ENCODE peak calls at places on chromosome 21, in eight cellular contexts. Y is dorsolateral prefrontal cortex, M is GM12864, A is astrocyte of the spinal cord, D is skeletal muscle cell, X is bronchial epithelial cell, W is psoas muscle, E is K562. P is an unnamed sample.

GRCh38 chr21:39441502-39442475 is 3.8 kb downstream of the LCA5L start:
- DNase-seq in Y (no peak), M (peak; percentile 21), A (peak; percentile 51), D (no peak), X (peak; percentile 50), W (no peak), E (peak; percentile 71), P (peak; percentile 66)

GRCh38 chr21:34807881-34808568 is 139.2 kb downstream of the CLIC6 start:
- DNase-seq in Y (no peak), M (no peak), A (peak; percentile 93), D (peak; percentile 93), X (peak; percentile 97), W (no peak), E (no peak), P (peak; percentile 97)

GRCh38 chr21:28540514-28540913 is 452.2 kb downstream of the LTN1 start:
- DNase-seq in Y (no peak), M (no peak), A (peak; percentile 67), D (no peak), X (peak; percentile 79), W (no peak), E (no peak), P (peak; percentile 84)

GRCh38 chr21:44737706-44738354 is 26.5 kb upstream of the TSPEAR start:
- DNase-seq in Y (no peak), M (no peak), A (peak; percentile 62), D (no peak), X (no peak), W (no peak), E (no peak), P (peak; percentile 49)

GRCh38 chr21:35198004-35198403 is 148.9 kb upstream of the RUNX1 start:
- DNase-seq in Y (no peak), M (no peak), A (peak; percentile 90), D (peak; percentile 95), X (peak; percentile 99), W (no peak), E (no peak), P (peak; percentile 99)

GRCh38 chr21:34807146-34807880 is 138.5 kb downstream of the CLIC6 start:
- DNase-seq in Y (no peak), M (peak; percentile 19), A (peak; percentile 96), D (peak; percentile 88), X (peak; percentile 99), W (no peak), E (no peak), P (peak; percentile 93)

GRCh38 chr21:28069446-28069845 is 923.2 kb downstream of the LTN1 start:
- DNase-seq in Y (no peak), M (no peak), A (peak; percentile 56), D (peak; percentile 55), X (peak; percentile 14), W (no peak), E (no peak), P (peak; percentile 98)

GRCh38 chr21:35927262-35927661 is 133.1 kb downstream of the SETD4 start:
- DNase-seq in Y (no peak), M (no peak), A (no peak), D (no peak), X (no peak), W (no peak), E (no peak), P (no peak)

GRCh38 chr21:44836666-44837471 is 19.0 kb upstream of the SUMO3 start:
- DNase-seq in Y (peak; percentile 26), M (no peak), A (no peak), D (peak; percentile 19), X (peak; percentile 29), W (peak; percentile 45), E (peak; percentile 76), P (peak; percentile 25)

GRCh38 chr21:33029975-33030461 is 4.3 kb downstream of the OLIG2 start:
- DNase-seq in Y (no peak), M (no peak), A (no peak), D (no peak), X (no peak), W (no peak), E (no peak), P (no peak)

GRCh38 chr21:19122371-19122770 is 718.8 kb upstream of the TMPRSS15 start:
- DNase-seq in Y (no peak), M (no peak), A (no peak), D (no peak), X (no peak), W (no peak), E (no peak), P (no peak)

GRCh38 chr21:14480601-14481000 is 65.5 kb downstream of the SAMSN1 start:
- DNase-seq in Y (no peak), M (no peak), A (no peak), D (no peak), X (peak; percentile 56), W (no peak), E (no peak), P (peak; percentile 1)

GRCh38 chr21:34594566-34595234 is 20.2 kb downstream of the RCAN1 start:
- DNase-seq in Y (no peak), M (no peak), A (no peak), D (no peak), X (no peak), W (no peak), E (no peak), P (no peak)

GRCh38 chr21:16195896-16196443 is 466.2 kb downstream of the USP25 start:
- DNase-seq in Y (no peak), M (no peak), A (peak; percentile 48), D (no peak), X (peak; percentile 35), W (no peak), E (no peak), P (peak; percentile 42)

GRCh38 chr21:32941263-32941662 is 84.5 kb upstream of the OLIG2 start:
- DNase-seq in Y (no peak), M (no peak), A (no peak), D (no peak), X (no peak), W (no peak), E (no peak), P (no peak)

GRCh38 chr21:44529011-44529421 is 11.0 kb downstream of the KRTAP10-1 start:
- DNase-seq in Y (peak; percentile 15), M (no peak), A (no peak), D (no peak), X (no peak), W (peak; percentile 53), E (no peak), P (no peak)

GRCh38 chr21:17795084-17796036 is 23.8 kb downstream of the C21orf91 start:
- DNase-seq in Y (no peak), M (no peak), A (no peak), D (no peak), X (no peak), W (no peak), E (no peak), P (no peak)
- H3K4me3 ChIP-seq in Y (no peak overlapping the region), M (no peak overlapping the region), A (no peak overlapping the region), D (no peak overlapping the region), X (no peak overlapping the region), W (no peak overlapping the region), E (no peak overlapping the region), P (no peak overlapping the region)

DNA sequence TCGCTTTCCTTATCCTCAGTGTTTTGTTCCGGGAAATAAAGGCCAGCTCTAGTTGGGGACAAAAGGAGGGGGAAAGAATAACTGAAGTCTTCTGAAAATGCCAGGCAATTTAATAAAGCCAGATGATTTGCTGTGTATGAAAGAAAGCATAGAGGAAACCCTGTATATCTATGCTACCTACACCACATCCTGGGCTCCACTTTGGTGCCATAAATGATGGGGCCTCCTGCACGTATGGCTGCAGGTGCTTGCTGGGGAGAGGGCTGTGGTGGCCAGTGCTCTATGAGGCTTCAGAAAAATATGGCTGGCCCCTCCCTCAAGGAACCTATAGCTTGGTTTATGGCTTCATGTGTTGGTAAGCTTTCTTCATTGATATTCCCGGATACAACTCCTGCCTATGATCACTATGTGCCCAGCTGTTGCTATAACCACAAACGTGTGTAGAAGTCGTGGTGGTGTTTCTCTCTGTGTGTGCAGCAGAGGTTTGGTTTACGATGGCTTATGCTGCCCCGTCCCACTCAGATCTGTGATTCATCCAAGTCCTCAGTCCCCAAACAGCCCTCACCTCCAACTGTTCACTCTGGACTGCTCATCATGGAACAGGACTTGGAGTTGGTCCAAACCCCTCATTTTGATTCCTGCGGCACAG is 59.5 kb downstream of the BACE2 start:
- DNase-seq in Y (no peak), M (no peak), A (no peak), D (no peak), X (no peak), W (no peak), E (no peak), P (no peak)
- H3K4me3 ChIP-seq in Y (no peak overlapping the region), M (no peak overlapping the region), A (no peak overlapping the region), D (no peak overlapping the region), X (no peak overlapping the region), W (no peak overlapping the region), E (no peak overlapping the region), P (no peak overlapping the region)

GRCh38 chr21:45983981-45984551 is 2.5 kb downstream of the COL6A1 start:
- DNase-seq in Y (no peak), M (no peak), A (no peak), D (no peak), X (no peak), W (peak; percentile 85), E (no peak), P (peak; percentile 52)
- H3K4me3 ChIP-seq in Y (no peak overlapping the region), M (no peak overlapping the region), A (peak overlapping the region; percentile 81), D (peak overlapping the region; percentile 79), X (no peak overlapping the region), W (peak overlapping the region; percentile 93), E (no peak overlapping the region), P (peak overlapping the region; percentile 95)

GRCh38 chr21:31885146-31885545 is 12.3 kb downstream of the HUNK start:
- DNase-seq in Y (no peak), M (no peak), A (no peak), D (no peak), X (no peak), W (no peak), E (no peak), P (no peak)

GRCh38 chr21:31886896-31887595 is 14.2 kb downstream of the HUNK start:
- DNase-seq in Y (no peak), M (no peak), A (no peak), D (no peak), X (no peak), W (no peak), E (no peak), P (no peak)

GRCh38 chr21:31892686-31893085 is 19.9 kb downstream of the HUNK start:
- DNase-seq in Y (no peak), M (no peak), A (no peak), D (no peak), X (no peak), W (no peak), E (no peak), P (no peak)

GRCh38 chr21:31887596-31887920 is 14.7 kb downstream of the HUNK start:
- DNase-seq in Y (peak; percentile 56), M (no peak), A (no peak), D (no peak), X (no peak), W (peak; percentile 61), E (peak; percentile 47), P (no peak)

DNA sequence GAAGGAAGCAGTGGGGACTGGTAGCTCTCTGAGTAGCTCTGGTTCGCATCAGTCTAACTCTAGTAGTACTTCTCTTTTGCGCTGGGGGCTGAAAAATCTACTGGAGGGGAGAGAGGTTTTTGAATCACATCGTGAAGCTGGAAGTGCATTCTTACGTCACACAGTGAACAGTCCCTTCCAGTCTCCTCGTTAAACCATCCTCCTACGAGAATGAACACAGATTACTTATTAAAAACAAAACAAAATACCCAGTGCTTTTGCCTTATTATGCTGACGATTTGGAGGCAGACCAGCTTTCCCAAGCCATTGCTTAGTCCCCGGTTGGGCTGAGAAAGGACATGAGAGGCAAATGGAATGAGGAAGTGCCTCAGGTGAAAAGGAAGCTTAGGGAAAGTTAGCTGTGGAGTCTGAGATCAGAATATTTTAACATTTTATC is 16.1 kb downstream of the HUNK start:
- DNase-seq in Y (no peak), M (no peak), A (no peak), D (no peak), X (peak; percentile 74), W (no peak), E (no peak), P (no peak)
- H3K4me3 ChIP-seq in Y (no peak overlapping the region), M (no peak overlapping the region), A (no peak overlapping the region), D (no peak overlapping the region), X (no peak overlapping the region), W (no peak overlapping the region), E (no peak overlapping the region), P (no peak overlapping the region)

GRCh38 chr21:38306407-38306806 is 49.6 kb downstream of the KCNJ15 start:
- DNase-seq in Y (no peak), M (no peak), A (peak; percentile 89), D (peak; percentile 78), X (peak; percentile 89), W (no peak), E (no peak), P (peak; percentile 84)
- H3K4me3 ChIP-seq in Y (no peak overlapping the region), M (no peak overlapping the region), A (no peak overlapping the region), D (no peak overlapping the region), X (no peak overlapping the region), W (no peak overlapping the region), E (no peak overlapping the region), P (no peak overlapping the region)